ENCODE peak calls at places on chromosomes 13 and 19, in nine cellular contexts. One of them, this sample, is unnamed. For H3K4me1 and H3K27me3, the result is how much of the 10 kb centered on the place peaks cover.

GRCh38 chr13:97125810-97126738 is 96.1 kb upstream of the MBNL2 start:
- DNase-seq in breast epithelium: no peak
- DNase-seq in heart right ventricle: no peak
- DNase-seq in Peyer's patch: no peak
- DNase-seq in DND-41: no peak
- DNase-seq in stomach: no peak
- DNase-seq in neural progenitor cell: no peak
- DNase-seq in left lung: no peak
- DNase-seq in keratinocyte: peak
- DNase-seq in this sample: no peak

GRCh38 chr19:7822910-7823515 is 7.0 kb upstream of the EVI5L start:
- DNase-seq in breast epithelium: no peak
- DNase-seq in heart right ventricle: no peak
- DNase-seq in Peyer's patch: no peak
- DNase-seq in DND-41: no peak
- DNase-seq in stomach: no peak
- DNase-seq in neural progenitor cell: no peak
- DNase-seq in left lung: no peak
- DNase-seq in keratinocyte: no peak
- DNase-seq in this sample: no peak

GRCh38 chr13:107842562-107843180 is 372.7 kb downstream of the LIG4 start:
- DNase-seq in breast epithelium: no peak
- DNase-seq in heart right ventricle: no peak
- DNase-seq in Peyer's patch: no peak
- DNase-seq in DND-41: no peak
- DNase-seq in stomach: no peak
- DNase-seq in neural progenitor cell: no peak
- DNase-seq in left lung: no peak
- DNase-seq in keratinocyte: no peak
- DNase-seq in this sample: no peak

GRCh38 chr13:75628811-75629210 is 7.3 kb upstream of the LMO7 start:
- DNase-seq in breast epithelium: no peak
- DNase-seq in heart right ventricle: no peak
- DNase-seq in Peyer's patch: no peak
- DNase-seq in DND-41: no peak
- DNase-seq in stomach: no peak
- DNase-seq in neural progenitor cell: no peak
- DNase-seq in left lung: no peak
- DNase-seq in keratinocyte: no peak
- DNase-seq in this sample: no peak

GRCh38 chr13:49499889-49500660 is 4.3 kb downstream of the PHF11 start:
- DNase-seq in breast epithelium: no peak
- DNase-seq in heart right ventricle: no peak
- DNase-seq in Peyer's patch: no peak
- DNase-seq in DND-41: no peak
- DNase-seq in stomach: no peak
- DNase-seq in neural progenitor cell: no peak
- DNase-seq in left lung: no peak
- DNase-seq in keratinocyte: no peak
- DNase-seq in this sample: no peak

GRCh38 chr13:112843392-112844250 is 125.4 kb upstream of the MCF2L start:
- DNase-seq in breast epithelium: no peak
- DNase-seq in heart right ventricle: no peak
- DNase-seq in Peyer's patch: peak
- DNase-seq in DND-41: no peak
- DNase-seq in stomach: no peak
- DNase-seq in neural progenitor cell: no peak
- DNase-seq in left lung: no peak
- DNase-seq in keratinocyte: no peak
- DNase-seq in this sample: no peak

GRCh38 chr13:37510441-37510840 is 88.1 kb downstream of the POSTN start:
- DNase-seq in breast epithelium: no peak
- DNase-seq in heart right ventricle: no peak
- DNase-seq in Peyer's patch: no peak
- DNase-seq in DND-41: no peak
- DNase-seq in stomach: no peak
- DNase-seq in neural progenitor cell: no peak
- DNase-seq in left lung: no peak
- DNase-seq in keratinocyte: no peak
- DNase-seq in this sample: no peak

GRCh38 chr19:4139614-4140236 is 13.7 kb upstream of the CREB3L3 start:
- DNase-seq in breast epithelium: peak
- DNase-seq in heart right ventricle: peak
- DNase-seq in Peyer's patch: peak
- DNase-seq in DND-41: peak
- DNase-seq in stomach: peak
- DNase-seq in neural progenitor cell: peak
- DNase-seq in left lung: peak
- DNase-seq in keratinocyte: no peak
- DNase-seq in this sample: peak

GRCh38 chr13:32135655-32136054 is 104.1 kb downstream of the FRY start:
- DNase-seq in breast epithelium: no peak
- DNase-seq in heart right ventricle: no peak
- DNase-seq in Peyer's patch: no peak
- DNase-seq in DND-41: no peak
- DNase-seq in stomach: no peak
- DNase-seq in neural progenitor cell: no peak
- DNase-seq in left lung: no peak
- DNase-seq in keratinocyte: no peak
- DNase-seq in this sample: no peak

GRCh38 chr19:52188822-52189744 is 769 bp upstream of the PPP2R1A start:
- DNase-seq in breast epithelium: peak
- DNase-seq in heart right ventricle: no peak
- DNase-seq in Peyer's patch: peak
- DNase-seq in DND-41: no peak
- DNase-seq in stomach: no peak
- DNase-seq in neural progenitor cell: no peak
- DNase-seq in left lung: peak
- DNase-seq in keratinocyte: no peak
- DNase-seq in this sample: no peak

GRCh38 chr13:44516771-44517170 is 59.4 kb downstream of the TSC22D1 start:
- DNase-seq in breast epithelium: no peak
- DNase-seq in heart right ventricle: no peak
- DNase-seq in Peyer's patch: no peak
- DNase-seq in DND-41: no peak
- DNase-seq in stomach: no peak
- DNase-seq in neural progenitor cell: peak
- DNase-seq in left lung: no peak
- DNase-seq in keratinocyte: no peak
- DNase-seq in this sample: no peak

GRCh38 chr19:18282021-18282787 is 782 bp upstream of the JUND start:
- DNase-seq in breast epithelium: no peak
- DNase-seq in heart right ventricle: no peak
- DNase-seq in Peyer's patch: no peak
- DNase-seq in DND-41: no peak
- DNase-seq in stomach: no peak
- DNase-seq in neural progenitor cell: peak
- DNase-seq in left lung: peak
- DNase-seq in keratinocyte: no peak
- DNase-seq in this sample: no peak

GRCh38 chr19:3573858-3574637 is 1.3 kb downstream of the HMG20B start:
- DNase-seq in breast epithelium: peak
- DNase-seq in heart right ventricle: peak
- DNase-seq in Peyer's patch: peak
- DNase-seq in DND-41: peak
- DNase-seq in stomach: peak
- DNase-seq in neural progenitor cell: peak
- DNase-seq in left lung: peak
- DNase-seq in keratinocyte: peak
- DNase-seq in this sample: peak

GRCh38 chr13:111153977-111154332 is 38.8 kb downstream of the ARHGEF7 start:
- DNase-seq in breast epithelium: no peak
- DNase-seq in heart right ventricle: no peak
- DNase-seq in Peyer's patch: peak
- DNase-seq in DND-41: no peak
- DNase-seq in stomach: no peak
- DNase-seq in neural progenitor cell: no peak
- DNase-seq in left lung: no peak
- DNase-seq in keratinocyte: no peak
- DNase-seq in this sample: no peak

GRCh38 chr13:101424381-101425155 is 8.3 kb upstream of the NALCN start:
- DNase-seq in breast epithelium: no peak
- DNase-seq in heart right ventricle: no peak
- DNase-seq in Peyer's patch: no peak
- DNase-seq in DND-41: no peak
- DNase-seq in stomach: no peak
- DNase-seq in neural progenitor cell: no peak
- DNase-seq in left lung: no peak
- DNase-seq in keratinocyte: no peak
- DNase-seq in this sample: no peak

DNA sequence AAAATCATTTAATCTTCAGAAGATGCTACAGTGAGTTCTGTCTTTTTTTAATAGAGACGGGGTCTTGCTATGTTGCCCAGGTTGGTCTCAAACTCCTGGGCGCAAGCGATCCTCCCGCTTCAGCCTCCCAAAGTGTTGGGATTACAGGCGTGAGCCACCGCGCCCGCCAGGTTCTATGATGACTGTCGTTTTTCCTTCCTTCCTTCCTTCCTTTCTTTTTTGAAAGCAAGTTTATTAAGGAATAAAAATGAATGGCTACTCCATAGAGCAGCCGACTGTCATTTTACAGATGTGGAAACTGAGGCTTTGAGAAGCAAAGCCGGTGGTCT is 511 bp upstream of the GAMT start:
- DNase-seq in breast epithelium: no peak
- DNase-seq in heart right ventricle: no peak
- DNase-seq in Peyer's patch: no peak
- DNase-seq in DND-41: no peak
- DNase-seq in stomach: no peak
- DNase-seq in neural progenitor cell: no peak
- DNase-seq in left lung: no peak
- DNase-seq in keratinocyte: no peak
- DNase-seq in this sample: no peak
- H3K4me1 ChIP-seq in breast epithelium: under half
- H3K4me1 ChIP-seq in heart right ventricle: under half
- H3K4me1 ChIP-seq in Peyer's patch: under half
- H3K4me1 ChIP-seq in DND-41: under half
- H3K4me1 ChIP-seq in stomach: half or more
- H3K4me1 ChIP-seq in neural progenitor cell: under half
- H3K4me1 ChIP-seq in left lung: under half
- H3K4me1 ChIP-seq in keratinocyte: under half
- H3K4me1 ChIP-seq in this sample: under half

GRCh38 chr13:30925429-30925828 is 7.0 kb upstream of the TEX26 start:
- DNase-seq in breast epithelium: no peak
- DNase-seq in heart right ventricle: no peak
- DNase-seq in Peyer's patch: no peak
- DNase-seq in DND-41: no peak
- DNase-seq in stomach: no peak
- DNase-seq in neural progenitor cell: no peak
- DNase-seq in left lung: no peak
- DNase-seq in keratinocyte: no peak
- DNase-seq in this sample: no peak

GRCh38 chr13:30932481-30933333 is at the start of gene TEX26:
- DNase-seq in breast epithelium: no peak
- DNase-seq in heart right ventricle: peak
- DNase-seq in Peyer's patch: no peak
- DNase-seq in DND-41: no peak
- DNase-seq in stomach: no peak
- DNase-seq in neural progenitor cell: peak
- DNase-seq in left lung: peak
- DNase-seq in keratinocyte: no peak
- DNase-seq in this sample: no peak

GRCh38 chr13:30926781-30927180 is 5.7 kb upstream of the TEX26 start:
- DNase-seq in breast epithelium: no peak
- DNase-seq in heart right ventricle: no peak
- DNase-seq in Peyer's patch: no peak
- DNase-seq in DND-41: no peak
- DNase-seq in stomach: no peak
- DNase-seq in neural progenitor cell: no peak
- DNase-seq in left lung: no peak
- DNase-seq in keratinocyte: no peak
- DNase-seq in this sample: no peak

GRCh38 chr13:30927595-30927994 is 4.9 kb upstream of the TEX26 start:
- DNase-seq in breast epithelium: no peak
- DNase-seq in heart right ventricle: no peak
- DNase-seq in Peyer's patch: no peak
- DNase-seq in DND-41: no peak
- DNase-seq in stomach: no peak
- DNase-seq in neural progenitor cell: no peak
- DNase-seq in left lung: no peak
- DNase-seq in keratinocyte: no peak
- DNase-seq in this sample: no peak

DNA sequence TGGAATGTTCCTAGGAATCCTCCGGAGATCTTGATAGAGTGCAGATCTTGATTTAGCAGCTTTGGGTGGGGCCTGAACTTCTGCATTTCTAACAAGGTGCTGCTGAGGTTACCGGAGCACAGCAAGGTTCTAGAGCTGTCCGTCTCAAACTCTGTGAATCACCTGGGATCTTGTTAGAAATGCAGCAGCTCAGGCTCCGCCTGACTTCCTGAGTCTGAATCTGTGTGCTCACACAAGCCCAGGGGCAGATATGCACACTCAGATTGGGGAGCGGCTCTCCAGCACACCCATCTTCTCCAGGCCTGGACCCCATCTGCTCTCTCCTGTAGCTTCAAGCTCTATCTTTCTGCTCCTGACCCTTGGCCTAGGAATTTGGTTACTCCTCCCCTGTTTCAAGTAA is 3.5 kb upstream of the TEX26 start:
- DNase-seq in breast epithelium: no peak
- DNase-seq in heart right ventricle: no peak
- DNase-seq in Peyer's patch: no peak
- DNase-seq in DND-41: no peak
- DNase-seq in stomach: no peak
- DNase-seq in neural progenitor cell: no peak
- DNase-seq in left lung: no peak
- DNase-seq in keratinocyte: no peak
- DNase-seq in this sample: no peak
- H3K27me3 ChIP-seq in breast epithelium: under half
- H3K27me3 ChIP-seq in heart right ventricle: under half
- H3K27me3 ChIP-seq in Peyer's patch: under half
- H3K27me3 ChIP-seq in DND-41: under half
- H3K27me3 ChIP-seq in stomach: under half
- H3K27me3 ChIP-seq in neural progenitor cell: under half
- H3K27me3 ChIP-seq in left lung: under half
- H3K27me3 ChIP-seq in keratinocyte: under half
- H3K27me3 ChIP-seq in this sample: under half

GRCh38 chr19:48874309-48875135 is 2.3 kb downstream of the PPP1R15A start:
- DNase-seq in breast epithelium: no peak
- DNase-seq in heart right ventricle: no peak
- DNase-seq in Peyer's patch: peak
- DNase-seq in DND-41: no peak
- DNase-seq in stomach: peak
- DNase-seq in neural progenitor cell: peak
- DNase-seq in left lung: no peak
- DNase-seq in keratinocyte: peak
- DNase-seq in this sample: peak
- H3K4me3 ChIP-seq in breast epithelium: peak
- H3K4me3 ChIP-seq in heart right ventricle: peak
- H3K4me3 ChIP-seq in Peyer's patch: peak
- H3K4me3 ChIP-seq in DND-41: peak
- H3K4me3 ChIP-seq in stomach: peak
- H3K4me3 ChIP-seq in neural progenitor cell: no peak
- H3K4me3 ChIP-seq in left lung: peak
- H3K4me3 ChIP-seq in keratinocyte: peak
- H3K4me3 ChIP-seq in this sample: no peak

DNA sequence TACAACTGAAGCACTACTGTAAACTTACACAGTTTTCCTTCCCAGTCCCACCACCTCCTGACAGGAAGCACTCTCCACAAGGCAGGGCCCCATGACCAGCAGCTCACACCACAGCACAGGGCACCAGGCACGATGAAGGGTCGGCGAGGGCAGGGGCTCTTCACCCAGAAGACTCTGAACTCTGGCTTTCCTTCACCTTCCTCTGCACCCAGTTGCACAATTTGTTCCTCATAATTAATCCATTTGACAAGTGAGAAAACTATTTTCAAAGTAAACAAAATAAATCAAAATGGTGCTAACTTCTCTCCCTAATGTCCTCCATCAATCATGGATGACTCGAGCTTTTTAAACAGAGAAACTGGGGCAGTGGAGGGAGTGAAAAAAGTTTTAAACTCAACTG is 568.7 kb downstream of the UQCRFS1 start:
- DNase-seq in breast epithelium: no peak
- DNase-seq in heart right ventricle: no peak
- DNase-seq in Peyer's patch: no peak
- DNase-seq in DND-41: no peak
- DNase-seq in stomach: no peak
- DNase-seq in neural progenitor cell: no peak
- DNase-seq in left lung: no peak
- DNase-seq in keratinocyte: no peak
- DNase-seq in this sample: no peak
- H3K4me1 ChIP-seq in breast epithelium: under half
- H3K4me1 ChIP-seq in heart right ventricle: under half
- H3K4me1 ChIP-seq in Peyer's patch: under half
- H3K4me1 ChIP-seq in DND-41: under half
- H3K4me1 ChIP-seq in stomach: under half
- H3K4me1 ChIP-seq in neural progenitor cell: under half
- H3K4me1 ChIP-seq in left lung: under half
- H3K4me1 ChIP-seq in keratinocyte: under half
- H3K4me1 ChIP-seq in this sample: under half

This sample was measured in naive thymus-derived CD4-positive, alpha-beta T cell.